ENCODE peak calls at places on chromosomes 12 and 14, in eight cellular contexts. One of them, this sample, is unnamed.

GRCh38 chr12:58453306-58453705 is 467.0 kb downstream of the LRIG3 start:
- DNase-seq in NCI-H1092 treated with DMSO at 0.1 percent for 48 hours: no peak
- DNase-seq in endothelial cell: no peak
- DNase-seq in GM23248: peak; percentile 24
- DNase-seq in stimulated activated CD8-positive, alpha-beta memory T cell treated with anti-CD3 and anti-CD28 coated beads, Interleukin-4, amount 100 ng/mL, for 1 hour: no peak
- DNase-seq in HT1080: no peak
- DNase-seq in ACHN: no peak
- DNase-seq in upper lobe of right lung: no peak
- DNase-seq in this sample: no peak

GRCh38 chr12:88553941-88554658 is 26.2 kb downstream of the KITLG start:
- DNase-seq in NCI-H1092 treated with DMSO at 0.1 percent for 48 hours: peak; percentile 86
- DNase-seq in endothelial cell: no peak
- DNase-seq in GM23248: peak; percentile 83
- DNase-seq in stimulated activated CD8-positive, alpha-beta memory T cell treated with anti-CD3 and anti-CD28 coated beads, Interleukin-4, amount 100 ng/mL, for 1 hour: no peak
- DNase-seq in HT1080: peak; percentile 35
- DNase-seq in ACHN: no peak
- DNase-seq in upper lobe of right lung: no peak
- DNase-seq in this sample: peak; percentile 87

GRCh38 chr14:38964630-38965029 is 138.4 kb downstream of the SEC23A start:
- DNase-seq in NCI-H1092 treated with DMSO at 0.1 percent for 48 hours: no peak
- DNase-seq in endothelial cell: no peak
- DNase-seq in GM23248: peak; percentile 30
- DNase-seq in stimulated activated CD8-positive, alpha-beta memory T cell treated with anti-CD3 and anti-CD28 coated beads, Interleukin-4, amount 100 ng/mL, for 1 hour: no peak
- DNase-seq in HT1080: no peak
- DNase-seq in ACHN: peak; percentile 68
- DNase-seq in upper lobe of right lung: no peak
- DNase-seq in this sample: no peak

GRCh38 chr12:10783252-10783651 is 19.2 kb downstream of the TAS2R7 start:
- DNase-seq in NCI-H1092 treated with DMSO at 0.1 percent for 48 hours: no peak
- DNase-seq in endothelial cell: no peak
- DNase-seq in GM23248: no peak
- DNase-seq in stimulated activated CD8-positive, alpha-beta memory T cell treated with anti-CD3 and anti-CD28 coated beads, Interleukin-4, amount 100 ng/mL, for 1 hour: no peak
- DNase-seq in HT1080: no peak
- DNase-seq in ACHN: no peak
- DNase-seq in upper lobe of right lung: no peak
- DNase-seq in this sample: no peak

GRCh38 chr14:68794856-68795601 is 2.2 kb upstream of the ZFP36L1 start:
- DNase-seq in NCI-H1092 treated with DMSO at 0.1 percent for 48 hours: no peak
- DNase-seq in endothelial cell: no peak
- DNase-seq in GM23248: peak; percentile 93
- DNase-seq in stimulated activated CD8-positive, alpha-beta memory T cell treated with anti-CD3 and anti-CD28 coated beads, Interleukin-4, amount 100 ng/mL, for 1 hour: no peak
- DNase-seq in HT1080: peak; percentile 49
- DNase-seq in ACHN: peak; percentile 71
- DNase-seq in upper lobe of right lung: peak; percentile 72
- DNase-seq in this sample: peak; percentile 97

GRCh38 chr14:103058209-103059055 is 1.1 kb upstream of the CDC42BPB start:
- DNase-seq in NCI-H1092 treated with DMSO at 0.1 percent for 48 hours: no peak
- DNase-seq in endothelial cell: no peak
- DNase-seq in GM23248: peak; percentile 48
- DNase-seq in stimulated activated CD8-positive, alpha-beta memory T cell treated with anti-CD3 and anti-CD28 coated beads, Interleukin-4, amount 100 ng/mL, for 1 hour: no peak
- DNase-seq in HT1080: no peak
- DNase-seq in ACHN: no peak
- DNase-seq in upper lobe of right lung: peak; percentile 65
- DNase-seq in this sample: no peak

GRCh38 chr12:109154485-109155438 is 38.4 kb downstream of the ACACB start:
- DNase-seq in NCI-H1092 treated with DMSO at 0.1 percent for 48 hours: no peak
- DNase-seq in endothelial cell: peak; percentile 78
- DNase-seq in GM23248: peak; percentile 89
- DNase-seq in stimulated activated CD8-positive, alpha-beta memory T cell treated with anti-CD3 and anti-CD28 coated beads, Interleukin-4, amount 100 ng/mL, for 1 hour: peak; percentile 58
- DNase-seq in HT1080: peak; percentile 70
- DNase-seq in ACHN: peak; percentile 85
- DNase-seq in upper lobe of right lung: peak; percentile 93
- DNase-seq in this sample: peak; percentile 60

GRCh38 chr12:92539966-92540791 is 162.6 kb upstream of the PLEKHG7 start:
- DNase-seq in NCI-H1092 treated with DMSO at 0.1 percent for 48 hours: peak; percentile 67
- DNase-seq in endothelial cell: no peak
- DNase-seq in GM23248: no peak
- DNase-seq in stimulated activated CD8-positive, alpha-beta memory T cell treated with anti-CD3 and anti-CD28 coated beads, Interleukin-4, amount 100 ng/mL, for 1 hour: no peak
- DNase-seq in HT1080: no peak
- DNase-seq in ACHN: no peak
- DNase-seq in upper lobe of right lung: no peak
- DNase-seq in this sample: no peak

GRCh38 chr12:108816652-108817335 is 40.6 kb downstream of the SSH1 start:
- DNase-seq in NCI-H1092 treated with DMSO at 0.1 percent for 48 hours: no peak
- DNase-seq in endothelial cell: no peak
- DNase-seq in GM23248: peak; percentile 47
- DNase-seq in stimulated activated CD8-positive, alpha-beta memory T cell treated with anti-CD3 and anti-CD28 coated beads, Interleukin-4, amount 100 ng/mL, for 1 hour: no peak
- DNase-seq in HT1080: no peak
- DNase-seq in ACHN: no peak
- DNase-seq in upper lobe of right lung: peak; percentile 81
- DNase-seq in this sample: peak; percentile 53

GRCh38 chr12:52443966-52444365 is 8.0 kb downstream of the KRT6B start:
- DNase-seq in NCI-H1092 treated with DMSO at 0.1 percent for 48 hours: no peak
- DNase-seq in endothelial cell: no peak
- DNase-seq in GM23248: no peak
- DNase-seq in stimulated activated CD8-positive, alpha-beta memory T cell treated with anti-CD3 and anti-CD28 coated beads, Interleukin-4, amount 100 ng/mL, for 1 hour: no peak
- DNase-seq in HT1080: no peak
- DNase-seq in ACHN: no peak
- DNase-seq in upper lobe of right lung: no peak
- DNase-seq in this sample: no peak

GRCh38 chr12:105228494-105228893 is 7.5 kb downstream of the APPL2 start:
- DNase-seq in NCI-H1092 treated with DMSO at 0.1 percent for 48 hours: no peak
- DNase-seq in endothelial cell: no peak
- DNase-seq in GM23248: peak; percentile 91
- DNase-seq in stimulated activated CD8-positive, alpha-beta memory T cell treated with anti-CD3 and anti-CD28 coated beads, Interleukin-4, amount 100 ng/mL, for 1 hour: no peak
- DNase-seq in HT1080: peak; percentile 38
- DNase-seq in ACHN: no peak
- DNase-seq in upper lobe of right lung: no peak
- DNase-seq in this sample: peak; percentile 58

GRCh38 chr12:75364918-75365317 is 26.0 kb upstream of the GLIPR1L2 start:
- DNase-seq in NCI-H1092 treated with DMSO at 0.1 percent for 48 hours: no peak
- DNase-seq in endothelial cell: no peak
- DNase-seq in GM23248: peak; percentile 32
- DNase-seq in stimulated activated CD8-positive, alpha-beta memory T cell treated with anti-CD3 and anti-CD28 coated beads, Interleukin-4, amount 100 ng/mL, for 1 hour: no peak
- DNase-seq in HT1080: no peak
- DNase-seq in ACHN: no peak
- DNase-seq in upper lobe of right lung: no peak
- DNase-seq in this sample: peak; percentile 66

GRCh38 chr14:67971627-67972625 is 152.3 kb downstream of the RAD51B start:
- DNase-seq in NCI-H1092 treated with DMSO at 0.1 percent for 48 hours: peak; percentile 40
- DNase-seq in endothelial cell: no peak
- DNase-seq in GM23248: peak; percentile 52
- DNase-seq in stimulated activated CD8-positive, alpha-beta memory T cell treated with anti-CD3 and anti-CD28 coated beads, Interleukin-4, amount 100 ng/mL, for 1 hour: no peak
- DNase-seq in HT1080: no peak
- DNase-seq in ACHN: no peak
- DNase-seq in upper lobe of right lung: no peak
- DNase-seq in this sample: peak; percentile 57

GRCh38 chr12:93526786-93527428 is 45.6 kb upstream of the SOCS2 start:
- DNase-seq in NCI-H1092 treated with DMSO at 0.1 percent for 48 hours: no peak
- DNase-seq in endothelial cell: no peak
- DNase-seq in GM23248: peak; percentile 82
- DNase-seq in stimulated activated CD8-positive, alpha-beta memory T cell treated with anti-CD3 and anti-CD28 coated beads, Interleukin-4, amount 100 ng/mL, for 1 hour: no peak
- DNase-seq in HT1080: peak; percentile 91
- DNase-seq in ACHN: peak; percentile 94
- DNase-seq in upper lobe of right lung: no peak
- DNase-seq in this sample: peak; percentile 92

GRCh38 chr14:103402700-103403099 is 17.5 kb downstream of the MARK3 start:
- DNase-seq in NCI-H1092 treated with DMSO at 0.1 percent for 48 hours: no peak
- DNase-seq in endothelial cell: no peak
- DNase-seq in GM23248: peak; percentile 57
- DNase-seq in stimulated activated CD8-positive, alpha-beta memory T cell treated with anti-CD3 and anti-CD28 coated beads, Interleukin-4, amount 100 ng/mL, for 1 hour: no peak
- DNase-seq in HT1080: no peak
- DNase-seq in ACHN: no peak
- DNase-seq in upper lobe of right lung: no peak
- DNase-seq in this sample: peak; percentile 47

GRCh38 chr12:57934804-57935203 is 6.6 kb upstream of the ATP23 start:
- DNase-seq in NCI-H1092 treated with DMSO at 0.1 percent for 48 hours: no peak
- DNase-seq in endothelial cell: no peak
- DNase-seq in GM23248: no peak
- DNase-seq in stimulated activated CD8-positive, alpha-beta memory T cell treated with anti-CD3 and anti-CD28 coated beads, Interleukin-4, amount 100 ng/mL, for 1 hour: no peak
- DNase-seq in HT1080: no peak
- DNase-seq in ACHN: no peak
- DNase-seq in upper lobe of right lung: no peak
- DNase-seq in this sample: no peak

GRCh38 chr14:99947695-99948094 is 117.5 kb upstream of the EVL start:
- DNase-seq in NCI-H1092 treated with DMSO at 0.1 percent for 48 hours: no peak
- DNase-seq in endothelial cell: no peak
- DNase-seq in GM23248: peak; percentile 26
- DNase-seq in stimulated activated CD8-positive, alpha-beta memory T cell treated with anti-CD3 and anti-CD28 coated beads, Interleukin-4, amount 100 ng/mL, for 1 hour: no peak
- DNase-seq in HT1080: no peak
- DNase-seq in ACHN: no peak
- DNase-seq in upper lobe of right lung: no peak
- DNase-seq in this sample: peak; percentile 64

GRCh38 chr14:103372552-103373304 is 12.5 kb upstream of the MARK3 start:
- DNase-seq in NCI-H1092 treated with DMSO at 0.1 percent for 48 hours: no peak
- DNase-seq in endothelial cell: no peak
- DNase-seq in GM23248: peak; percentile 99
- DNase-seq in stimulated activated CD8-positive, alpha-beta memory T cell treated with anti-CD3 and anti-CD28 coated beads, Interleukin-4, amount 100 ng/mL, for 1 hour: no peak
- DNase-seq in HT1080: peak; percentile 98
- DNase-seq in ACHN: peak; percentile 77
- DNase-seq in upper lobe of right lung: no peak
- DNase-seq in this sample: peak; percentile 87

GRCh38 chr12:100716949-100717732 is 77.4 kb upstream of the ANO4 start:
- DNase-seq in NCI-H1092 treated with DMSO at 0.1 percent for 48 hours: peak; percentile 10
- DNase-seq in endothelial cell: peak; percentile 46
- DNase-seq in GM23248: peak; percentile 75
- DNase-seq in stimulated activated CD8-positive, alpha-beta memory T cell treated with anti-CD3 and anti-CD28 coated beads, Interleukin-4, amount 100 ng/mL, for 1 hour: no peak
- DNase-seq in HT1080: no peak
- DNase-seq in ACHN: peak; percentile 46
- DNase-seq in upper lobe of right lung: no peak
- DNase-seq in this sample: no peak

GRCh38 chr12:53985900-53986685 is 1.1 kb downstream of the HOXC10 start:
- DNase-seq in NCI-H1092 treated with DMSO at 0.1 percent for 48 hours: no peak
- DNase-seq in endothelial cell: no peak
- DNase-seq in GM23248: peak; percentile 64
- DNase-seq in stimulated activated CD8-positive, alpha-beta memory T cell treated with anti-CD3 and anti-CD28 coated beads, Interleukin-4, amount 100 ng/mL, for 1 hour: no peak
- DNase-seq in HT1080: peak; percentile 37
- DNase-seq in ACHN: peak; percentile 73
- DNase-seq in upper lobe of right lung: peak; percentile 58
- DNase-seq in this sample: no peak

GRCh38 chr12:106256524-106256923 is 8.7 kb upstream of the CKAP4 start:
- DNase-seq in NCI-H1092 treated with DMSO at 0.1 percent for 48 hours: no peak
- DNase-seq in endothelial cell: no peak
- DNase-seq in GM23248: no peak
- DNase-seq in stimulated activated CD8-positive, alpha-beta memory T cell treated with anti-CD3 and anti-CD28 coated beads, Interleukin-4, amount 100 ng/mL, for 1 hour: no peak
- DNase-seq in HT1080: no peak
- DNase-seq in ACHN: no peak
- DNase-seq in upper lobe of right lung: no peak
- DNase-seq in this sample: no peak

GRCh38 chr14:76768201-76768656 is 7.0 kb downstream of the VASH1 start:
- DNase-seq in NCI-H1092 treated with DMSO at 0.1 percent for 48 hours: no peak
- DNase-seq in endothelial cell: peak; percentile 63
- DNase-seq in GM23248: no peak
- DNase-seq in stimulated activated CD8-positive, alpha-beta memory T cell treated with anti-CD3 and anti-CD28 coated beads, Interleukin-4, amount 100 ng/mL, for 1 hour: peak; percentile 5
- DNase-seq in HT1080: no peak
- DNase-seq in ACHN: no peak
- DNase-seq in upper lobe of right lung: peak; percentile 82
- DNase-seq in this sample: no peak

GRCh38 chr14:68880581-68881105 is 87.8 kb upstream of the ZFP36L1 start:
- DNase-seq in NCI-H1092 treated with DMSO at 0.1 percent for 48 hours: no peak
- DNase-seq in endothelial cell: no peak
- DNase-seq in GM23248: no peak
- DNase-seq in stimulated activated CD8-positive, alpha-beta memory T cell treated with anti-CD3 and anti-CD28 coated beads, Interleukin-4, amount 100 ng/mL, for 1 hour: no peak
- DNase-seq in HT1080: no peak
- DNase-seq in ACHN: no peak
- DNase-seq in upper lobe of right lung: no peak
- DNase-seq in this sample: no peak

This sample was measured in fibroblast of the aortic adventitia.